ENCODE peak calls at places on chromosomes 16 and 17, in seven cellular contexts. N is transverse colon, M is suprapubic skin, B is Panc1, H is esophagus muscularis mucosa, F is stomach, W is endothelial cell of umbilical vein. L is an unnamed sample.

GRCh38 chr17:59004338-59005111 is 102.2 kb downstream of the TRIM37 start:
- DNase-seq in W (peak), F (peak), H (no peak), M (peak), B (peak), N (peak), L (peak)

GRCh38 chr16:14286381-14287230 is 215.5 kb downstream of the MRTFB start:
- DNase-seq in B (no peak), M (peak), N (peak), F (no peak), W (peak), H (no peak), L (no peak)

GRCh38 chr16:78298986-78299385 is 199.5 kb downstream of the WWOX start:
- DNase-seq in W (no peak), B (no peak), M (no peak), N (no peak), H (no peak), F (no peak), L (no peak)

GRCh38 chr16:5032748-5033167 is 977 bp downstream of the NAGPA start:
- DNase-seq in N (peak), M (no peak), B (no peak), W (peak), H (no peak), F (peak), L (no peak)

GRCh38 chr17:41895617-41896016 is 23.1 kb downstream of the ACLY start:
- DNase-seq in M (no peak), F (no peak), B (no peak), H (no peak), N (no peak), W (no peak), L (no peak)

GRCh38 chr16:50306287-50306686 is 39.9 kb downstream of the ADCY7 start:
- DNase-seq in W (no peak), F (peak), B (no peak), N (no peak), H (no peak), M (peak), L (no peak)

GRCh38 chr17:78974635-78975591 is 4.8 kb downstream of the LGALS3BP start:
- DNase-seq in M (peak), B (peak), N (peak), W (peak), F (peak), H (peak), L (peak)

GRCh38 chr17:44355642-44356099 is 8.0 kb downstream of the FAM171A2 start:
- DNase-seq in N (no peak), B (no peak), M (peak), H (no peak), W (no peak), F (no peak), L (no peak)

GRCh38 chr17:74119960-74120359 is 83.5 kb upstream of the RPL38 start:
- DNase-seq in H (no peak), F (no peak), B (no peak), N (no peak), M (no peak), W (no peak), L (no peak)

GRCh38 chr16:23015580-23015979 is 133.7 kb downstream of the USP31 start:
- DNase-seq in B (no peak), W (no peak), M (no peak), H (no peak), F (no peak), N (no peak), L (no peak)

GRCh38 chr16:3454631-3455147 is 11.2 kb downstream of the NAA60 start:
- DNase-seq in F (no peak), W (no peak), B (no peak), N (no peak), M (no peak), H (no peak), L (no peak)

GRCh38 chr17:49597438-49597837 is 21.8 kb downstream of the NXPH3 start:
- DNase-seq in N (no peak), B (no peak), M (no peak), F (no peak), H (no peak), W (no peak), L (no peak)

GRCh38 chr17:15946611-15947120 is 1.7 kb downstream of the ADORA2B start:
- DNase-seq in M (no peak), N (peak), F (no peak), H (no peak), B (no peak), W (peak), L (no peak)

GRCh38 chr17:61324540-61324868 is 75.1 kb upstream of the TBX2 start:
- DNase-seq in H (no peak), B (peak), M (no peak), N (no peak), F (no peak), W (peak), L (no peak)

GRCh38 chr17:48174833-48175232 is 67.3 kb downstream of the SNX11 start:
- DNase-seq in H (no peak), B (no peak), W (no peak), N (no peak), F (no peak), M (no peak), L (no peak)

GRCh38 chr17:62064029-62064790 is 868 bp downstream of the MED13 start:
- DNase-seq in N (no peak), B (no peak), F (no peak), H (peak), M (no peak), W (peak), L (no peak)

GRCh38 chr16:79713609-79714309 is 113.2 kb upstream of the MAF start:
- DNase-seq in N (no peak), M (no peak), H (no peak), B (no peak), F (no peak), W (no peak), L (no peak)

GRCh38 chr17:59409336-59410048 is 78.0 kb downstream of the YPEL2 start:
- DNase-seq in N (no peak), H (no peak), M (no peak), W (no peak), F (no peak), B (no peak), L (no peak)

GRCh38 chr16:83952940-83953795 is at the start of gene OSGIN1:
- DNase-seq in M (peak), H (peak), F (peak), B (peak), N (peak), W (peak), L (no peak)

GRCh38 chr17:65589321-65589720 is 27.9 kb upstream of the AXIN2 start:
- DNase-seq in B (no peak), M (no peak), F (no peak), W (no peak), N (no peak), H (no peak), L (no peak)

GRCh38 chr17:10513284-10514067 is 4.9 kb downstream of the MYH1 start:
- DNase-seq in W (no peak), B (no peak), N (no peak), H (no peak), F (no peak), M (no peak), L (no peak)

GRCh38 chr16:81251871-81252270 is 13.4 kb downstream of the BCO1 start:
- DNase-seq in H (no peak), B (no peak), W (no peak), F (no peak), M (no peak), N (no peak), L (no peak)

GRCh38 chr17:19728114-19728495 is 11.7 kb upstream of the SLC47A2 start:
- DNase-seq in B (no peak), H (peak), W (peak), M (peak), F (peak), N (peak), L (no peak)

GRCh38 chr17:67004191-67004590 is 39.7 kb downstream of the CACNG4 start:
- DNase-seq in M (no peak), W (no peak), N (no peak), F (no peak), B (no peak), H (no peak), L (no peak)

GRCh38 chr16:12392585-12393089 is 411.1 kb downstream of the CPPED1 start:
- DNase-seq in N (peak), M (no peak), W (no peak), H (no peak), F (no peak), B (no peak), L (no peak)

GRCh38 chr16:60310836-60311445 is 1576.8 kb upstream of the GOT2 start:
- DNase-seq in B (no peak), W (no peak), H (no peak), M (no peak), N (no peak), F (no peak), L (no peak)

GRCh38 chr17:5592382-5592781 is 8.1 kb upstream of the NLRP1 start:
- DNase-seq in M (no peak), B (no peak), H (no peak), N (no peak), W (peak), F (no peak), L (no peak)

GRCh38 chr17:376936-377863 is 24.6 kb upstream of the RPH3AL start:
- DNase-seq in N (no peak), F (no peak), H (no peak), M (no peak), B (no peak), W (no peak), L (no peak)

GRCh38 chr16:86022381-86022960 is 123.5 kb downstream of the IRF8 start:
- DNase-seq in F (no peak), B (no peak), H (no peak), W (no peak), M (peak), N (no peak), L (no peak)

GRCh38 chr16:49472598-49472997 is 99.0 kb downstream of the C16orf78 start:
- DNase-seq in N (peak), M (peak), B (no peak), W (no peak), H (no peak), F (peak), L (no peak)

GRCh38 chr17:28272166-28272565 is 46.8 kb upstream of the TMEM97 start:
- DNase-seq in B (no peak), F (no peak), M (no peak), W (no peak), N (no peak), H (no peak), L (no peak)

GRCh38 chr16:1949507-1949906 is 5.0 kb downstream of the RPL3L start:
- DNase-seq in W (no peak), F (no peak), H (no peak), M (no peak), N (no peak), B (no peak), L (no peak)

DNA sequence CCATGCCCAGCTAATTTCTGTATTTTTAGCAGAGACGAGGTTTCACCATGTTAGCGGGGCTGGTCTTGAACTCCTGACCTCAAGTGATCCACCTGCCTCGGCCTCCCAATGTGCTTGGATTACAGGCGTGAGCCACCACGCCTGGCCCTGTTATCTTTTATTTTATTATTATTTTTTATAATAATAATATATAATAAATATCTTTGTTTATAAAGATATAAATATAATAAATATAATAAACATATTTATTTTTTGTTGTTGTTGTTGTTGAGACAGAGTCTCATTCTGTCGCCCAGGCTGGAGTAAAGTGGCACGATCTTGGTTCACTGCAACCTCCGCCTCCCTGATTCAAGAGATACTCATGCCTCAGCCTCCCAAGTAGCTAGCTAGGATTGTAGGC is 7.0 kb upstream of the RNF157 start:
- DNase-seq in B (no peak), N (no peak), W (no peak), M (no peak), F (no peak), H (no peak), L (no peak)
- H3K27ac ChIP-seq in B (no peak), N (peak), W (no peak), M (no peak), F (no peak), H (no peak), L (no peak)

GRCh38 chr17:77441130-77441920 is 300.6 kb downstream of the SEC14L1 start:
- DNase-seq in H (no peak), F (no peak), W (no peak), M (no peak), N (peak), B (no peak), L (peak)
- H3K4me3 ChIP-seq in H (no peak), F (no peak), W (no peak), M (no peak), N (no peak), B (no peak), L (peak)

GRCh38 chr16:67528870-67529638 is 425 bp downstream of the RIPOR1 start:
- DNase-seq in B (no peak), H (no peak), M (peak), N (peak), W (peak), F (no peak), L (no peak)

GRCh38 chr16:67530013-67530939 is 1.6 kb downstream of the RIPOR1 start:
- DNase-seq in W (peak), N (peak), M (peak), H (no peak), B (no peak), F (peak), L (no peak)

GRCh38 chr16:67533024-67533560 is 4.5 kb downstream of the RIPOR1 start:
- DNase-seq in H (no peak), F (no peak), N (no peak), M (no peak), B (no peak), W (no peak), L (no peak)

GRCh38 chr16:67529639-67530012 is 997 bp downstream of the RIPOR1 start:
- DNase-seq in B (no peak), H (no peak), W (no peak), M (no peak), N (no peak), F (no peak), L (no peak)

GRCh38 chr16:67531247-67531646 is 2.6 kb downstream of the RIPOR1 start:
- DNase-seq in B (no peak), H (no peak), M (no peak), W (no peak), F (no peak), N (no peak), L (no peak)
- TF ChIP-seq POLR2AphosphoS5 in B (no peak), H (no peak), M (no peak), W (no peak), F (no peak), N (no peak), L (no peak)

DNA sequence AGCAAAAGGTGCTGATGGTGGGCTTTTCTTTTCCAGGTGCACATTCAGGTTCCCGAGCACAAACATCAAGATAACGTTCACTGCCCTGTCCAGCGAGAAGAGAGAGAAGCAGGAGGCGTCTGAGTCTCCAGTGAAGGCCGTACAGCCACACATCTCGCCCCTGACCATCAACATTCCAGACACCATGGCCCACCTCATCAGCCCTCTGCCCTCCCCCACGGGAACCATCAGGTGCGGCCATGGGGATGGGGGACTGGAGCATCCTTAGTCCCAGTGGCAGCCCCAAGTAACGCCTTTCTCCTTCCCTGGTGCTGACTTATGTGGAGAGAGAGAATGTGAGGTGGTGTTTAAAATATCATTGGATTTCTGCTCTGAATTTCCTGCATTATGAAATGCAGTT is 43.8 kb downstream of the FOXK2 start:
- DNase-seq in F (no peak), H (no peak), N (no peak), B (no peak), M (no peak), W (no peak), L (no peak)
- H3K27ac ChIP-seq in F (no peak), H (no peak), N (no peak), B (no peak), M (no peak), W (no peak), L (no peak)

GRCh38 chr16:57998992-57999365 is 1.5 kb downstream of the ZNF319 start:
- DNase-seq in B (no peak), W (no peak), N (no peak), M (peak), H (no peak), F (no peak), L (no peak)
- H3K4me3 ChIP-seq in B (no peak), W (no peak), N (no peak), M (no peak), H (peak), F (peak), L (peak)

DNA sequence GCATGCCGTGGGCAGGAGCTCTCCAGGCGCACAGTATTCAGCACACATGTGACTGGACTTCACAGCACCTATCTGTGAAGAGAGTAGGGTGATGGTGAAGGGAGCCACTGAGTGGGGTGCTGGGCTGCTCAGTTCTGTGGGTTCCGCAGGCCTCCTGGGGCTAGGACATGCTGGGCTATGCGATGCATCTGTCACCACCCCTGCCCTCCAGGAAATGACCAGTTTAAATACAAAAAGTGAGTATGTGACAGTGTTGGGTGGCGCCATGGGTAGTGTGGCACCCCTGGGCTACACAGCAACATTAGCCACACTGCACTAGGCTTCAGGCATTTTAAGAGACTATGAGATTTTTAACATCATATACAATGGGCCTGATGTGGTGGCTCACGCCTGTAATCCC is 28.6 kb downstream of the MYLK3 start:
- DNase-seq in B (no peak), M (no peak), F (no peak), W (no peak), N (no peak), H (no peak), L (no peak)
- TF ChIP-seq POLR2AphosphoS5 in B (no peak), M (no peak), F (no peak), W (no peak), N (no peak), H (no peak), L (no peak)

L was measured in SK-N-MC.